ENCODE peak calls at places on chromosome 10, in four cellular contexts. N, B, T and Y are unnamed samples.

GRCh38 chr10:117896517-117896916 is 150.2 kb downstream of the RAB11FIP2 start:
- DNase-seq in N (no peak), B (no peak), T (no peak), Y (no peak)

GRCh38 chr10:104034401-104035053 is 51.2 kb downstream of the COL17A1 start:
- DNase-seq in N (no peak), B (no peak), T (no peak), Y (peak)

GRCh38 chr10:615583-616152 is 73.8 kb downstream of the DIP2C start:
- DNase-seq in N (no peak), B (peak), T (no peak), Y (no peak)

GRCh38 chr10:79241990-79242619 is 105.2 kb upstream of the PPIF start:
- DNase-seq in N (peak), B (peak), T (peak), Y (no peak)

GRCh38 chr10:44822993-44823392 is 88.1 kb upstream of the TMEM72 start:
- DNase-seq in N (no peak), B (no peak), T (no peak), Y (no peak)

GRCh38 chr10:80600251-80600650 is 62.5 kb downstream of the SH2D4B start:
- DNase-seq in N (no peak), B (no peak), T (no peak), Y (no peak)

GRCh38 chr10:79425074-79425532 is 20.3 kb downstream of the ZCCHC24 start:
- DNase-seq in N (no peak), B (no peak), T (no peak), Y (no peak)

GRCh38 chr10:113087082-113088029 is 137.3 kb downstream of the TCF7L2 start:
- DNase-seq in N (peak), B (peak), T (peak), Y (peak)

GRCh38 chr10:125132331-125132730 is 28.0 kb downstream of the CTBP2 start:
- DNase-seq in N (no peak), B (peak), T (no peak), Y (no peak)

GRCh38 chr10:127997937-127998336 is 91.0 kb downstream of the PTPRE start:
- DNase-seq in N (no peak), B (no peak), T (no peak), Y (no peak)

GRCh38 chr10:32790483-32790882 is 167.5 kb downstream of the ITGB1 start:
- DNase-seq in N (no peak), B (peak), T (no peak), Y (no peak)

GRCh38 chr10:85137253-85137652 is 808.9 kb downstream of the CCSER2 start:
- DNase-seq in N (no peak), B (no peak), T (no peak), Y (no peak)

GRCh38 chr10:43199088-43199683 is 60.9 kb downstream of the CSGALNACT2 start:
- DNase-seq in N (no peak), B (no peak), T (no peak), Y (no peak)

GRCh38 chr10:89522463-89522862 is 12.9 kb downstream of the SLC16A12 start:
- DNase-seq in N (no peak), B (peak), T (no peak), Y (no peak)

GRCh38 chr10:80168679-80169380 is 36.3 kb downstream of the PLAC9 start:
- DNase-seq in N (peak), B (peak), T (peak), Y (peak)

GRCh38 chr10:14173391-14173705 is 157.4 kb downstream of the FRMD4A start:
- DNase-seq in N (no peak), B (peak), T (no peak), Y (no peak)

GRCh38 chr10:43943119-43943824 is 294.6 kb upstream of the ZNF32 start:
- DNase-seq in N (no peak), B (no peak), T (peak), Y (no peak)

GRCh38 chr10:96842896-96843723 is 11.0 kb downstream of the LCOR start:
- DNase-seq in N (peak), B (no peak), T (no peak), Y (no peak)

GRCh38 chr10:124417846-124418725 is 637 bp downstream of the OAT start:
- DNase-seq in N (peak), B (peak), T (peak), Y (peak)

GRCh38 chr10:69867699-69868558 is 66.2 kb downstream of the COL13A1 start:
- DNase-seq in N (no peak), B (no peak), T (peak), Y (peak)

GRCh38 chr10:43939939-43940810 is 291.5 kb upstream of the ZNF32 start:
- DNase-seq in N (peak), B (peak), T (peak), Y (no peak)

GRCh38 chr10:34290412-34291082 is 524.5 kb downstream of the PARD3 start:
- DNase-seq in N (no peak), B (peak), T (no peak), Y (no peak)

GRCh38 chr10:43970018-43970698 is 321.5 kb upstream of the ZNF32 start:
- DNase-seq in N (no peak), B (no peak), T (no peak), Y (no peak)

GRCh38 chr10:97466755-97467154 is 20.8 kb downstream of the ZDHHC16 start:
- DNase-seq in N (peak), B (peak), T (no peak), Y (no peak)

GRCh38 chr10:2619472-2619871 is 447.9 kb upstream of the PFKP start:
- DNase-seq in N (peak), B (no peak), T (no peak), Y (no peak)

GRCh38 chr10:88060762-88061161 is 197.3 kb downstream of the PTEN start:
- DNase-seq in N (no peak), B (no peak), T (no peak), Y (no peak)

GRCh38 chr10:96918214-96919002 is 86.3 kb downstream of the LCOR start:
- DNase-seq in N (no peak), B (no peak), T (no peak), Y (no peak)

GRCh38 chr10:93629636-93630291 is 17.4 kb downstream of the PDE6C start:
- DNase-seq in N (no peak), B (no peak), T (no peak), Y (no peak)

GRCh38 chr10:93630609-93631320 is 18.4 kb downstream of the PDE6C start:
- DNase-seq in N (no peak), B (no peak), T (no peak), Y (no peak)
- H3K56ac ChIP-seq in N (no peak), B (no peak), T (no peak), Y (no peak)

GRCh38 chr10:110434477-110435096 is 63.1 kb upstream of the DUSP5 start:
- DNase-seq in N (no peak), B (no peak), T (no peak), Y (no peak)

GRCh38 chr10:110437761-110438341 is 59.9 kb upstream of the DUSP5 start:
- DNase-seq in N (no peak), B (no peak), T (no peak), Y (no peak)

GRCh38 chr10:110433740-110434139 is 64.0 kb upstream of the DUSP5 start:
- DNase-seq in N (no peak), B (no peak), T (no peak), Y (no peak)

GRCh38 chr10:110437351-110437605 is 60.4 kb upstream of the DUSP5 start:
- DNase-seq in N (no peak), B (no peak), T (no peak), Y (no peak)

GRCh38 chr10:110436554-110437350 is 61.0 kb upstream of the DUSP5 start:
- DNase-seq in N (no peak), B (no peak), T (no peak), Y (no peak)
- H3K56ac ChIP-seq in N (no peak), B (no peak), T (no peak), Y (no peak)

GRCh38 chr10:106873770-106874717 is 290.5 kb downstream of the SORCS1 start:
- DNase-seq in N (no peak), B (no peak), T (no peak), Y (no peak)
- H3K56ac ChIP-seq in N (no peak), B (no peak), T (no peak), Y (no peak)

GRCh38 chr10:71531485-71532446 is 135.0 kb downstream of the CDH23 start:
- DNase-seq in N (no peak), B (no peak), T (no peak), Y (no peak)

GRCh38 chr10:71534552-71535158 is 137.9 kb downstream of the CDH23 start:
- DNase-seq in N (no peak), B (no peak), T (no peak), Y (no peak)

GRCh38 chr10:71533936-71534335 is 137.2 kb downstream of the CDH23 start:
- DNase-seq in N (no peak), B (no peak), T (no peak), Y (no peak)

GRCh38 chr10:71530781-71531180 is 134.1 kb downstream of the CDH23 start:
- DNase-seq in N (no peak), B (no peak), T (no peak), Y (no peak)

GRCh38 chr10:71532878-71533277 is 136.2 kb downstream of the CDH23 start:
- DNase-seq in N (no peak), B (no peak), T (no peak), Y (no peak)
- H3K56ac ChIP-seq in N (no peak), B (no peak), T (no peak), Y (no peak)

GRCh38 chr10:25063157-25063556 is 46.7 kb downstream of the THNSL1 start:
- DNase-seq in N (no peak), B (no peak), T (no peak), Y (no peak)
- H3K56ac ChIP-seq in N (no peak), B (no peak), T (no peak), Y (no peak)

DNA sequence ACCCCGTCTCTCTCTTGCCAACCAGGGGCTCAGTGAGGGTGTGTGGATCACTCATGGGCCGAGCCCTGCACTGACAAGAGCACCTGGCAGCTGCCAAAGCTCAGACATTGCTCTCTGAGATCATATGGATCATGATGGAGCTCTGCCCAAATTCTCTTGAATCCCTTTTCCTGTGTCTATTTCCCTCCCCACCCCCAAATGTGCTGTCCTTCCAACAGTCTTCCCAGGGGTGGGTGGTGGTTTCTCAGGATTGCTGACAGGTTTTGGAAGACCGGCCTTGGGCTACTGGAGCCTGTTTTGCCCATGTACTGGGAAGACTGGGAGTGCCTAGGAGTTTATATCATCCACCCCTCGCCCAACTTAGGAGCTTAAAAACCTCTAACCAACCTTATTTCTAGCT is 10.5 kb downstream of the ARHGAP22 start:
- DNase-seq in N (peak), B (no peak), T (no peak), Y (no peak)
- H3K56ac ChIP-seq in N (no peak), B (no peak), T (no peak), Y (no peak)